ENCODE peak calls at places on chromosomes 16 and 17, in eight cellular contexts. V is H1, L is AG10803, D is mucosa of descending colon, U is thoracic aorta, N is GM10248, O is pancreas, C is progenitor cell of endocrine pancreas. X is an unnamed sample.

GRCh38 chr17:50837980-50838954 is 2.9 kb downstream of the WFIKKN2 start:
- DNase-seq in V (no peak), L (no peak), D (no peak), U (no peak), N (no peak), O (no peak), C (no peak), X (no peak)

GRCh38 chr16:29806096-29806579 is at the start of gene MAZ:
- DNase-seq in V (no peak), L (no peak), D (no peak), U (no peak), N (peak), O (no peak), C (no peak), X (peak)

GRCh38 chr16:83926726-83927397 is 26.2 kb upstream of the OSGIN1 start:
- DNase-seq in V (peak), L (peak), D (peak), U (peak), N (peak), O (peak), C (peak), X (peak)

GRCh38 chr17:81206166-81206565 is 16.6 kb downstream of the CEP131 start:
- DNase-seq in V (no peak), L (no peak), D (no peak), U (no peak), N (no peak), O (no peak), C (no peak), X (no peak)

GRCh38 chr17:75720656-75721462 is at the start of gene ITGB4:
- DNase-seq in V (peak), L (no peak), D (peak), U (no peak), N (peak), O (peak), C (peak), X (peak)

GRCh38 chr16:2724816-2725348 is 4.9 kb upstream of the PRSS27 start:
- DNase-seq in V (no peak), L (no peak), D (peak), U (no peak), N (no peak), O (no peak), C (no peak), X (no peak)

GRCh38 chr17:74860229-74860998 is 729 bp upstream of the GRIN2C start:
- DNase-seq in V (no peak), L (no peak), D (no peak), U (no peak), N (no peak), O (no peak), C (no peak), X (no peak)

GRCh38 chr16:278863-279366 is 1.5 kb upstream of the ARHGDIG start:
- DNase-seq in V (no peak), L (no peak), D (no peak), U (no peak), N (no peak), O (peak), C (no peak), X (no peak)

GRCh38 chr17:83202002-83203000 is 122.9 kb downstream of the METRNL start:
- DNase-seq in V (no peak), L (no peak), D (peak), U (peak), N (no peak), O (no peak), C (no peak), X (peak)

GRCh38 chr17:29151567-29151966 is 28.6 kb downstream of the MYO18A start:
- DNase-seq in V (no peak), L (peak), D (no peak), U (no peak), N (no peak), O (no peak), C (no peak), X (no peak)

GRCh38 chr16:88375236-88376052 is 7.3 kb upstream of the ZNF469 start:
- DNase-seq in V (no peak), L (no peak), D (peak), U (no peak), N (no peak), O (no peak), C (no peak), X (no peak)

GRCh38 chr16:87706278-87707000 is 59.3 kb downstream of the KLHDC4 start:
- DNase-seq in V (no peak), L (no peak), D (no peak), U (no peak), N (no peak), O (no peak), C (no peak), X (no peak)

GRCh38 chr17:8857919-8858318 is 9.6 kb downstream of the PIK3R6 start:
- DNase-seq in V (no peak), L (peak), D (no peak), U (no peak), N (peak), O (no peak), C (no peak), X (no peak)

GRCh38 chr16:8108991-8109509 is 481.3 kb downstream of the TMEM114 start:
- DNase-seq in V (no peak), L (no peak), D (no peak), U (no peak), N (no peak), O (no peak), C (no peak), X (no peak)

GRCh38 chr16:19757026-19757425 is 39.0 kb downstream of the IQCK start:
- DNase-seq in V (no peak), L (no peak), D (no peak), U (no peak), N (no peak), O (no peak), C (no peak), X (no peak)

GRCh38 chr16:57867000-57867561 is 64.8 kb upstream of the KIFC3 start:
- DNase-seq in V (no peak), L (no peak), D (no peak), U (no peak), N (no peak), O (no peak), C (no peak), X (no peak)

GRCh38 chr17:76569607-76570279 is 15.9 kb downstream of the ST6GALNAC2 start:
- DNase-seq in V (no peak), L (no peak), D (no peak), U (no peak), N (no peak), O (peak), C (no peak), X (no peak)

GRCh38 chr17:67673006-67673405 is 44.7 kb upstream of the NOL11 start:
- DNase-seq in V (no peak), L (no peak), D (no peak), U (no peak), N (no peak), O (no peak), C (no peak), X (no peak)

GRCh38 chr17:69819316-69820087 is 255.5 kb upstream of the KCNJ16 start:
- DNase-seq in V (no peak), L (peak), D (no peak), U (no peak), N (no peak), O (no peak), C (no peak), X (no peak)

GRCh38 chr16:78993342-78993741 is 607.2 kb downstream of the MAF start:
- DNase-seq in V (no peak), L (no peak), D (no peak), U (no peak), N (no peak), O (no peak), C (no peak), X (no peak)

GRCh38 chr17:15403276-15403939 is 62.0 kb upstream of the TEKT3 start:
- DNase-seq in V (no peak), L (no peak), D (no peak), U (no peak), N (no peak), O (no peak), C (no peak), X (no peak)

GRCh38 chr17:8964801-8965393 is 610 bp downstream of the PIK3R5 start:
- DNase-seq in V (no peak), L (no peak), D (peak), U (no peak), N (no peak), O (no peak), C (no peak), X (no peak)

GRCh38 chr16:73047221-73047535 is 750 bp downstream of the ZFHX3 start:
- DNase-seq in V (no peak), L (peak), D (no peak), U (no peak), N (no peak), O (no peak), C (no peak), X (no peak)

GRCh38 chr17:65099941-65100315 is 37.2 kb upstream of the RGS9 start:
- DNase-seq in V (no peak), L (peak), D (peak), U (peak), N (peak), O (peak), C (no peak), X (peak)

GRCh38 chr17:73711184-73711583 is 66.9 kb upstream of the SDK2 start:
- DNase-seq in V (no peak), L (no peak), D (no peak), U (no peak), N (no peak), O (no peak), C (no peak), X (no peak)

GRCh38 chr17:30244853-30245385 is 9.4 kb upstream of the SLC6A4 start:
- DNase-seq in V (no peak), L (peak), D (no peak), U (no peak), N (no peak), O (no peak), C (no peak), X (no peak)

GRCh38 chr17:1110844-1111598 is 68.8 kb downstream of the ABR start:
- DNase-seq in V (no peak), L (peak), D (peak), U (peak), N (no peak), O (no peak), C (no peak), X (no peak)

GRCh38 chr17:47239663-47240374 is 13.8 kb upstream of the ITGB3 start:
- DNase-seq in V (no peak), L (peak), D (no peak), U (peak), N (no peak), O (peak), C (no peak), X (no peak)

GRCh38 chr17:37067555-37068111 is 118.9 kb downstream of the AATF start:
- DNase-seq in V (no peak), L (peak), D (peak), U (no peak), N (no peak), O (peak), C (no peak), X (no peak)

GRCh38 chr17:82171750-82172375 is 40.8 kb downstream of the CCDC57 start:
- DNase-seq in V (no peak), L (no peak), D (peak), U (no peak), N (no peak), O (no peak), C (no peak), X (no peak)

GRCh38 chr17:15048933-15049539 is 216.1 kb downstream of the PMP22 start:
- DNase-seq in V (no peak), L (no peak), D (no peak), U (no peak), N (no peak), O (no peak), C (no peak), X (no peak)

GRCh38 chr16:4501071-4501478 is 24.9 kb downstream of the HMOX2 start:
- DNase-seq in V (no peak), L (peak), D (no peak), U (no peak), N (no peak), O (no peak), C (no peak), X (no peak)

GRCh38 chr17:14886200-14886739 is 378.9 kb downstream of the PMP22 start:
- DNase-seq in V (peak), L (peak), D (no peak), U (no peak), N (no peak), O (no peak), C (no peak), X (no peak)

GRCh38 chr17:2177235-2177811 is 122.4 kb downstream of the HIC1 start:
- DNase-seq in V (no peak), L (peak), D (no peak), U (no peak), N (no peak), O (no peak), C (no peak), X (no peak)

GRCh38 chr17:74012465-74012864 is 191.0 kb upstream of the RPL38 start:
- DNase-seq in V (no peak), L (no peak), D (no peak), U (no peak), N (no peak), O (no peak), C (no peak), X (no peak)

GRCh38 chr16:10202650-10203049 is 20.4 kb upstream of the GRIN2A start:
- DNase-seq in V (no peak), L (no peak), D (no peak), U (no peak), N (no peak), O (no peak), C (no peak), X (no peak)

GRCh38 chr17:44374306-44375195 is 10.9 kb upstream of the FAM171A2 start:
- DNase-seq in V (peak), L (no peak), D (peak), U (no peak), N (peak), O (no peak), C (no peak), X (no peak)

GRCh38 chr17:44375196-44376017 is 11.8 kb upstream of the FAM171A2 start:
- DNase-seq in V (no peak), L (no peak), D (peak), U (no peak), N (no peak), O (no peak), C (no peak), X (no peak)

GRCh38 chr17:44376779-44377178 is 12.7 kb downstream of the ITGA2B start:
- DNase-seq in V (no peak), L (no peak), D (peak), U (no peak), N (no peak), O (no peak), C (no peak), X (no peak)

GRCh38 chr17:44378171-44378705 is 11.2 kb downstream of the ITGA2B start:
- DNase-seq in V (no peak), L (no peak), D (peak), U (no peak), N (no peak), O (no peak), C (no peak), X (no peak)

DNA sequence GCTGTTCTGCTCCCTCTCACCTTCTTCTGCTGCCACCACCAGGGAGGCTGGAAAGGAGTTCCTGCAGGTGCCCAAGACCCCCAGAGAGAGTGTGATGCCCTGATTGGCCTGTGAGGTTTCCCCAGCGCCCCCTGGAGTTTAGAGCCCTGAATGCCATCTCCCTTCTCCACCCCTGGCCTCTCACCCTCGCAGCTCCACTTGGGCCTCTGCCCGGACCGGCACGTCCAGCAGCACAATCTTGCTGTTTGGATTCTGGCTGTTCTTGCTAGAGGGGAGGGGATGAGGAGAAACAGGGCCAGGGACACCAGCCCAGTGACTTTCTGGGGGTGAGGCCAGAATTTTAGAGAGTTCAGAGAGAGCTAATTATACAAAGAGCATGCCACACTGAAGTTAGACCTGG is 12.5 kb upstream of the FAM171A2 start:
- DNase-seq in V (no peak), L (no peak), D (peak), U (no peak), N (peak), O (no peak), C (no peak), X (no peak)
- TF ChIP-seq CTCF in V (peak), L (peak), D (no peak), U (no peak), N (peak), O (no peak), C (peak), X (no peak)

DNA sequence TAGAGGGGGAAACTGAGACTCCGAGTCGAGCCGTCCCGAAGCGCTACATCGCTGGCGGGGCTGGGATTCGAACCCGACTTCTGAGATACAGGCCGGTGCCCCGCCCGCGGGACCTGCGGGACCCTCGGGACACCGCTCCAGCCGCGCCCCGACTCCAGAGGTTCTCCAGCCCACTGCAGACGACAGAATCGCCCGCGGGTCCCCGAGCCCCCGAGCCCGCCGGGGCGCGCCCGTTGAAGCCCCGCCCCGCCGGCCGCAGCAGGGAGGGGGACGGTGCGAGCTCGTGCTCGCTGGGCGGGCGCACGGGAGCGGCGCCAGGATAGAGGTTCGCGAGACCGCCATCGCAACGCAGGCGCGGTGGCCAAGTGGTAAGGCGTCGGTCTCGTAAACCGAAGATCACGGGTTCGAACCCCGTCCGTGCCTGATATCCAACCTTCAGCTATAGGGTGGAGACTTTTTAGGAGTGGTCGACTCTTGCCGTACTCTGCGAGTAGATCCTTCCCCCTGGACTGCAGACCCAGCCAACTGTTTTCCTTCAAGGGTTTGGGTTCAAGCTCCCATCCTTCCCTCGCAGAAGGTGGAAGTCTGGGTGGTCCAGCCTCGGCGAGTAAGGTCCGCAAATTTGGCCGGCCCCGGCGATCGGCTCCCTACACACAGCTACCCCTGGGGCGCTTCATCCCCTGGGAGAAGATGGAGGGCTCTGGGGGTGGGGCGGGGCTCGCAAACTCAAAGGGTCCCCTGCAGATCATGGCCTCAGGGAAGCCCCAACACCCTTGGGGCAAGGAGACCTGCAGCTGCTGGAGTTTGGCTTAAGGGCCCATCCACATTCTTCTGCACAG is 214.6 kb downstream of the MRTFB start:
- DNase-seq in V (peak), L (peak), D (peak), U (peak), N (peak), O (peak), C (peak), X (peak)
- TF ChIP-seq CTCF in V (no peak), L (no peak), D (no peak), U (no peak), N (no peak), O (no peak), C (no peak), X (no peak)

GRCh38 chr17:7570351-7570750 is 8.6 kb downstream of the SENP3 start:
- DNase-seq in V (no peak), L (no peak), D (peak), U (no peak), N (no peak), O (no peak), C (no peak), X (no peak)

GRCh38 chr17:7572338-7572587 is 7.2 kb upstream of the CD68 start:
- DNase-seq in V (no peak), L (no peak), D (no peak), U (no peak), N (no peak), O (no peak), C (no peak), X (no peak)

GRCh38 chr17:7574176-7574953 is 5.1 kb upstream of the CD68 start:
- DNase-seq in V (no peak), L (no peak), D (peak), U (no peak), N (no peak), O (no peak), C (no peak), X (no peak)

GRCh38 chr17:7573324-7574080 is 5.9 kb upstream of the CD68 start:
- DNase-seq in V (no peak), L (peak), D (peak), U (peak), N (peak), O (peak), C (peak), X (peak)

GRCh38 chr17:7572588-7573323 is 6.7 kb upstream of the CD68 start:
- DNase-seq in V (peak), L (peak), D (peak), U (peak), N (peak), O (peak), C (peak), X (peak)
- TF ChIP-seq CTCF in V (no peak), L (no peak), D (peak), U (no peak), N (no peak), O (no peak), C (no peak), X (no peak)

DNA sequence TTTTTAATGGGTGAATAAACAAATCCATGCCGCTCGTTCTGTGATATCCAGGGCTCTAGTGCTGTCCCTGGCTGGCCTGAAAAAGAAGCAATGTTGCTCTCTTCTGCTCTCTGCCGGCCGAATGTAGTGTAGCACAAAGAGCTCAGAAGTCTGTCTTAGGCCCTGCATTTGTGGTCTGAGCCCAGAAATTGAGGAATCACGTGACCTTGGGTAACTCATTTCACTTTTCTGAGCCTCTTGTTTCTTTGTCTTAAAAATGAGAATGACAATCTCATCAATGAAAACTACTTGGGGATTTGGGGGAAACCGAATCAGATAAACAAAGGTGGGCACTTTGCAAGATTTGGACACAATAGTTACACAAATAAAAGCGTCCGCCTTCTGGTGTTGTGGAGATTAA is 381.6 kb upstream of the ASIC2 start:
- DNase-seq in V (peak), L (peak), D (no peak), U (peak), N (peak), O (peak), C (peak), X (peak)
- TF ChIP-seq CTCF in V (peak), L (peak), D (peak), U (peak), N (peak), O (peak), C (peak), X (peak)

GRCh38 chr16:64455275-64455674 is 666.6 kb downstream of the CDH11 start:
- DNase-seq in V (no peak), L (peak), D (no peak), U (no peak), N (no peak), O (no peak), C (no peak), X (no peak)
- TF ChIP-seq CTCF in V (no peak), L (peak), D (no peak), U (no peak), N (no peak), O (no peak), C (no peak), X (no peak)

GRCh38 chr16:86019446-86020047 is 120.6 kb downstream of the IRF8 start:
- DNase-seq in V (peak), L (no peak), D (no peak), U (no peak), N (no peak), O (no peak), C (no peak), X (no peak)
- TF ChIP-seq CTCF in V (peak), L (peak), D (no peak), U (no peak), N (no peak), O (no peak), C (peak), X (peak)

GRCh38 chr16:56316545-56316944 is 108.8 kb downstream of the AMFR start:
- DNase-seq in V (no peak), L (no peak), D (no peak), U (no peak), N (no peak), O (no peak), C (no peak), X (no peak)
- TF ChIP-seq CTCF in V (peak), L (no peak), D (no peak), U (no peak), N (no peak), O (no peak), C (no peak), X (no peak)

GRCh38 chr17:5297245-5297644 is 15.2 kb downstream of the RABEP1 start:
- DNase-seq in V (no peak), L (no peak), D (no peak), U (no peak), N (no peak), O (no peak), C (no peak), X (no peak)
- TF ChIP-seq CTCF in V (no peak), L (no peak), D (no peak), U (no peak), N (no peak), O (no peak), C (no peak), X (no peak)

X was measured in natural killer cell.